ENCODE peak calls at places on chromosome 21, in six cellular contexts. A is dorsolateral prefrontal cortex; P is IMR-90; Z is fibroblast of the aortic adventitia; E is CD8-positive, alpha-beta memory T cell; G is MM.1S. N is an unnamed sample.

GRCh38 chr21:43702785-43703067 is 16.2 kb upstream of the PDXK start:
- DNase-seq in G (no peak), A (no peak), Z (no peak), P (no peak), E (no peak), N (no peak)

GRCh38 chr21:26583737-26584136 is 10.7 kb upstream of the CYYR1 start:
- DNase-seq in G (no peak), E (no peak), Z (no peak), A (no peak), P (no peak), N (no peak)

GRCh38 chr21:25508364-25508763 is 98.9 kb downstream of the MRPL39 start:
- DNase-seq in E (no peak), Z (no peak), P (peak), G (no peak), A (no peak), N (no peak)

GRCh38 chr21:43861716-43862115 is 3.3 kb upstream of the AGPAT3 start:
- DNase-seq in A (peak), Z (no peak), P (no peak), E (no peak), G (peak), N (no peak)

GRCh38 chr21:25862112-25862511 is 127.3 kb downstream of the GABPA start:
- DNase-seq in E (no peak), P (no peak), Z (no peak), A (no peak), G (no peak), N (no peak)

GRCh38 chr21:21111309-21111920 is 113.2 kb downstream of the NCAM2 start:
- DNase-seq in G (no peak), A (no peak), E (no peak), P (no peak), Z (no peak), N (no peak)

GRCh38 chr21:37914211-37914900 is 1.9 kb downstream of the KCNJ6 start:
- DNase-seq in Z (no peak), A (no peak), G (peak), P (peak), E (no peak), N (no peak)

GRCh38 chr21:41251961-41252642 is 64.5 kb upstream of the FAM3B start:
- DNase-seq in E (no peak), A (no peak), P (peak), G (no peak), Z (peak), N (no peak)

GRCh38 chr21:17590443-17590842 is 22.3 kb downstream of the BTG3 start:
- DNase-seq in E (no peak), Z (peak), P (peak), A (no peak), G (no peak), N (no peak)

GRCh38 chr21:35450830-35451229 is 401.7 kb upstream of the RUNX1 start:
- DNase-seq in Z (no peak), G (no peak), P (no peak), A (no peak), E (no peak), N (no peak)

GRCh38 chr21:43719748-43720538 is 1.0 kb downstream of the PDXK start:
- DNase-seq in E (no peak), A (no peak), P (no peak), Z (no peak), G (peak), N (no peak)

GRCh38 chr21:38542263-38542662 is 44.0 kb upstream of the ERG start:
- DNase-seq in G (no peak), Z (no peak), P (no peak), A (no peak), E (no peak), N (no peak)

GRCh38 chr21:38048241-38048640 is 132.0 kb upstream of the KCNJ6 start:
- DNase-seq in E (no peak), A (no peak), Z (no peak), P (no peak), G (no peak), N (no peak)

GRCh38 chr21:39564200-39564599 is 48.5 kb upstream of the B3GALT5 start:
- DNase-seq in G (no peak), Z (no peak), E (no peak), P (no peak), A (no peak), N (no peak)

GRCh38 chr21:30979054-30979453 is 59.2 kb downstream of the KRTAP19-8 start:
- DNase-seq in E (no peak), Z (no peak), A (no peak), P (no peak), G (peak), N (peak)

GRCh38 chr21:34336756-34337391 is 26.9 kb upstream of the KCNE2 start:
- DNase-seq in P (peak), A (no peak), G (no peak), Z (peak), E (no peak), N (no peak)
- H3K4me3 ChIP-seq in P (no peak), A (no peak), G (no peak), Z (no peak), E (no peak), N (no peak)

DNA sequence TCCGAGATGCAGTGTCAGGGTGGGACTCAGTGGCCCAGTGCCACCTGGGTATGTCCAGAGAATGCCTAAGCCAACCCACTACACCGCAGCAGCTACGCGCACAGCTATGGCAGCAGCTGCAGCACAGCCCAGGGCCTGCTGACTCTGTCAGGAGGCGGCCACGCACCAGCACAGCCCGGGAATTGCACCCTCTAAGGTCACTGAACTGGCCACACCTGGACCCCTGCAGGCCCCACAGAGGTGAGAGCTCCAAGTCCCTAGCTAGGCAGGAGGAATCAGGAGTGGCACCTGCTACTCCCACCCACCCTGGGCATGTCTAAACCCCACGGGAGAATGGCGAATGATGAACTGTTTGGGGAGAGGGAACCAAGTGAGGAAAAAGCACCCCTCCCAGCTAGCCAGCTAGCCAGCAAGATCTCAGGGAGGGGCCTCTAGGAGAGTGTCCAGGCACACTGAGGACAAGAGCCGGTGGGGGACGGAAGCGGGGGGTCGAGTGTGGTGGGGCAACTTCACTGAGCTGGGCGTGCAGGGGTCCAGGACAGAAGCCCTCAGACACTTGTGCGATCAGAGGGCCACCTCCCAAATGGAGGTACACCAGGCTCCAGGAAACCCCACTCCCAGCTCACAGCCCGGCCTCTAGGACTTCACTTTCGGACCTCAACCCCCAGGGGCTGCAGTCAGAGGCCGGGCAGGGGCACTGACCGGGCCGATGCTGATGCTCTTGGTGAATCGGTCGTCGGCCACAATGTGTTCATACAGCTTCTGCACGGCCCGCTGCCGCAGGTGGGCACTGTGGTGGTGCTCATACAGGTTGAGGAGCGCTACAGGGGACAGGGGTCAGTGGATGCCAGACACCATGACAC is 13.9 kb downstream of the LSS start:
- DNase-seq in E (no peak), P (no peak), G (no peak), A (peak), Z (no peak), N (no peak)
- H3K4me3 ChIP-seq in E (no peak), P (no peak), G (no peak), A (no peak), Z (no peak), N (no peak)

DNA sequence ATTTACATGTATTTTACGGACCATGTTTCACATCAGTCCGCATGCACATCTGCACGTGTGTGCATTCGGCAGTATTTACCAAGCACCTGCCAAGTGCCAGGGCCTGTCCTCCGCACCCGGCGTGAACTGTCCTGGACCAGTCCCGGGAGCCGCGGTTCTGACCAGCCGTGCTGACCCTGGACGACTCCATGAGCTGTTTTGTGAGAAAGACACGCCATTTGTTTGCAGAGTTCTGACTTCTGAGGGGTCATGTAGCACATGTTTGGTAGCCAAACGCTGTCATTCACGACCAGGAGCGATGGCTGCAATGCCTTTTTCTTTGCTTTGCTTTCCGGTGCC is 3.3 kb upstream of the OLIG2 start:
- DNase-seq in G (no peak), E (no peak), A (no peak), Z (no peak), P (no peak), N (no peak)
- H3K4me3 ChIP-seq in G (no peak), E (no peak), A (peak), Z (no peak), P (no peak), N (no peak)

GRCh38 chr21:42524341-42525227 is 10.9 kb downstream of the SLC37A1 start:
- DNase-seq in G (peak), E (peak), A (no peak), Z (peak), P (peak), N (no peak)

GRCh38 chr21:42523211-42523610 is 9.6 kb downstream of the SLC37A1 start:
- DNase-seq in E (no peak), Z (no peak), A (no peak), G (no peak), P (no peak), N (no peak)

GRCh38 chr21:42522771-42523170 is 9.1 kb downstream of the SLC37A1 start:
- DNase-seq in P (no peak), Z (no peak), A (no peak), E (no peak), G (no peak), N (no peak)

GRCh38 chr21:42525228-42525604 is 11.6 kb downstream of the SLC37A1 start:
- DNase-seq in E (no peak), A (no peak), G (peak), Z (peak), P (peak), N (no peak)

DNA sequence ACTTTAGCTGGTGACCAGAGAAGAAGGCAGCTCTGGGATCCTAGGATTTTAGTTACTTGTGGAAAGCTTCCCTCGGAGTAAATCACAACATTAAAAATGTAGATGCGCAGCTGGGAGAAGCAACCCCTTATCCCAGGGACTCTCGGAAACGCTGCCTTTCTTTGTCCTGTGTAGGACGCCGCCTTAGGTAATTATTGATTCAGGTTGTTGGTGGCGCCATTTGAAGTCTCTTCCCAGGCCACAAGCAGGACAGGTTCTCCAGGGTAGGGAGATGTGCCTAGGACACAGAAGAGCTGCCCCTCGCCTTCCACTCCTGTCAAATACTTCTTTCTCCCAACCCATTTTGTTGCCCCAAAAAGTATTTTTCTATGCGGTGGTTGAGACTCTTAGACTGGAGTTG is 10.3 kb downstream of the SLC37A1 start:
- DNase-seq in E (no peak), A (no peak), P (no peak), Z (no peak), G (no peak), N (no peak)
- H3K4me3 ChIP-seq in E (no peak), A (peak), P (no peak), Z (no peak), G (peak), N (no peak)

GRCh38 chr21:36697473-36698159 is 1.3 kb upstream of the SIM2 start:
- DNase-seq in E (no peak), G (no peak), Z (no peak), P (no peak), A (no peak), N (no peak)
- H3K4me3 ChIP-seq in E (no peak), G (no peak), Z (no peak), P (peak), A (peak), N (no peak)

DNA sequence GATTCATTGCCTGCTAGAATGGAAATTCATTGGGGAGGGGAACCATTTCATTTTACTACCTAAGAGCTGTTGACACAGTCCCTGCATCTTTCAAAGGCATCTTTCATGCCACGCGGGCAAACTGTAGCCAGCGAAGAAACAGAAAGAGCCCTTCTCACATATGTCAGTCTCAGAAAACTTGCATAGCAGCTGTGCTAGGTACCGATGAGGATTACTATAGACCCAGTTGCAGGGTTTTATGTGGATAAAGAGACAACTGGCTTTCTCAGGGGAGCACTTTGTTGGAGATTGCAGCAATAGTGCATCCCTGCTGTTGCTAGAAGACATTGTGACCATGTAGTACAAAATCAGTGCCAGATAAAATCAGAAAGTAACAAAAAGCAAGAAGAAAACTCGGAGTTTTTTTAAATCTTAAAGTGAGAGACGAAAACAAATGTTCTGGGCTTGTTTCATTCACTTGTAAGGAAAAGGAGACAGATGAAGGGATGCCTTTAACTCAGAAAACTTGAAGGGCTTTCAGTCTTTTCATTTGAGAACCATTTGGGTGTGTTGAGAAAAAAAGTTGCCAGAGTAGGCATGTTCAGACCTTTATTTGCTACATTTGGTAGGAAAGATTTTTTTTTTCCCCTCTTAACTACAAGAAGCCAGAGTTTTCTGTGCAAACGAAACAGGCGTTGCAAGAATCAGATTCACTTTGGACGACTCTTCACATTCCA is 804.1 kb downstream of the USP25 start:
- DNase-seq in P (no peak), Z (no peak), A (peak), E (no peak), G (no peak), N (no peak)
- H3K4me3 ChIP-seq in P (no peak), Z (peak), A (peak), E (no peak), G (no peak), N (no peak)

GRCh38 chr21:45250272-45250671 is 37.4 kb downstream of the POFUT2 start:
- DNase-seq in E (no peak), P (no peak), A (no peak), G (no peak), Z (no peak), N (no peak)

GRCh38 chr21:45249626-45250025 is 38.1 kb downstream of the POFUT2 start:
- DNase-seq in G (no peak), Z (no peak), E (no peak), P (no peak), A (no peak), N (no peak)

GRCh38 chr21:45248893-45249381 is 38.8 kb downstream of the POFUT2 start:
- DNase-seq in G (no peak), E (no peak), P (peak), A (no peak), Z (peak), N (no peak)

GRCh38 chr21:45246535-45247320 is 41.0 kb downstream of the POFUT2 start:
- DNase-seq in P (no peak), Z (no peak), A (no peak), G (no peak), E (no peak), N (no peak)

GRCh38 chr21:45248301-45248892 is 39.3 kb downstream of the POFUT2 start:
- DNase-seq in A (no peak), G (no peak), Z (no peak), P (no peak), E (no peak), N (no peak)
- H3K4me3 ChIP-seq in A (peak), G (no peak), Z (peak), P (peak), E (no peak), N (no peak)

GRCh38 chr21:44944596-44944995 is 4.8 kb downstream of the SLX9 start:
- DNase-seq in G (no peak), Z (no peak), E (no peak), A (no peak), P (no peak), N (no peak)

GRCh38 chr21:44941567-44941966 is 1.7 kb downstream of the SLX9 start:
- DNase-seq in P (no peak), E (no peak), A (no peak), Z (no peak), G (no peak), N (no peak)

GRCh38 chr21:44943686-44944550 is 4.1 kb downstream of the SLX9 start:
- DNase-seq in E (no peak), G (no peak), P (no peak), Z (no peak), A (no peak), N (no peak)

GRCh38 chr21:44942566-44942965 is 2.7 kb downstream of the SLX9 start:
- DNase-seq in A (no peak), G (no peak), E (no peak), Z (no peak), P (no peak), N (no peak)

GRCh38 chr21:44943005-44943685 is 3.3 kb downstream of the SLX9 start:
- DNase-seq in A (no peak), G (no peak), P (peak), Z (no peak), E (no peak), N (no peak)
- H3K4me3 ChIP-seq in A (no peak), G (no peak), P (no peak), Z (no peak), E (no peak), N (no peak)

DNA sequence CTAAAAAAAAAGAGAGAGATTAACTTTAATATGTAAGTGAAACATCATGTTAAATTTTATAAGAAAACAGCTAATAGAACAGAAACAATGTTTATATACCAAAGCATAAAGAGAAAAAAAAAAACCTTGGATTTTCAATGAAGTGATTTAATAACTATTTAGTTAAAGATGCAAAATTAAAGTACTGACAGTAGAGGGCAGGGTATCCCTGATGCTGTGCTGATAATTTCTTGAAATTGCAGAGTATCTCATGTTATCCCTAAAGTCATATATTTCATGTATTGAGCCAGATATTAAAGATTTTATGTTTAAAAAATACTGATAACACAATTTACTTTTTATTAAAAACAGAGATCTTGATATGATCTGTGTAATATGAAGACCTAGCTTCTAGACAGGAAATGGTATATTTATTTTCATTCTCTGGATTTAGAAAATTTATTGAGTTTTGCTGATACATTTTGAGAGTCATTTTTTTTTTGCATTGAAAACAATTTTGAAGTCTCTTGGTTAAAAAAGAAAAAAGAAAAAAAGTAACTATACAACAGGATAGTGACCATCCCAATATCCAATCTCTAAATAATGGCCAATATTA is 273.2 kb downstream of the USP25 start:
- DNase-seq in G (no peak), P (peak), E (no peak), Z (peak), A (no peak), N (no peak)
- H3K4me3 ChIP-seq in G (no peak), P (no peak), E (no peak), Z (no peak), A (no peak), N (no peak)

GRCh38 chr21:28325618-28326017 is 667.1 kb downstream of the LTN1 start:
- DNase-seq in G (no peak), E (no peak), P (no peak), Z (no peak), A (no peak), N (no peak)

GRCh38 chr21:28324690-28325089 is 668.0 kb downstream of the LTN1 start:
- DNase-seq in P (no peak), G (no peak), E (no peak), A (no peak), Z (no peak), N (no peak)
- H3K4me3 ChIP-seq in P (no peak), G (no peak), E (no peak), A (no peak), Z (no peak), N (no peak)

N was measured in Jurkat, Clone E6-1.